ENCODE peak calls at places on chromosomes 4 and X, in five cellular contexts. J is PC-3, Q is transverse colon, C is psoas muscle, F is tibial nerve. K is an unnamed sample.
A peak's percentile ranks its signal among the peaks of the same experiment; 100 is the strongest.

GRCh38 chr4:14196141-14196540 is 568.6 kb upstream of the BOD1L1 start:
- DNase-seq in F (no peak), J (peak; percentile 71), Q (no peak), C (peak; percentile 33), K (no peak)

GRCh38 chr4:173432430-173432829 is 33.5 kb upstream of the SCRG1 start:
- DNase-seq in J (no peak), C (no peak), Q (no peak), F (no peak), K (no peak)

GRCh38 chr4:85734446-85734845 is 259.5 kb downstream of the ARHGAP24 start:
- DNase-seq in Q (no peak), F (no peak), C (no peak), J (peak; percentile 14), K (no peak)

GRCh38 chr4:169311643-169312365 is 41.0 kb upstream of the SH3RF1 start:
- DNase-seq in Q (no peak), J (peak; percentile 53), F (no peak), C (no peak), K (no peak)

GRCh38 chr4:20299515-20299914 is 47.8 kb downstream of the SLIT2 start:
- DNase-seq in F (no peak), C (no peak), Q (no peak), J (peak; percentile 45), K (no peak)

GRCh38 chr4:147336252-147336651 is 144.6 kb upstream of the EDNRA start:
- DNase-seq in F (no peak), Q (no peak), C (no peak), J (no peak), K (no peak)

GRCh38 chr4:104015680-104016079 is 295.9 kb upstream of the TACR3 start:
- DNase-seq in J (peak; percentile 30), Q (no peak), F (no peak), C (no peak), K (no peak)

GRCh38 chrX:27598312-27598711 is 8.2 kb downstream of the DCAF8L2 start:
- DNase-seq in Q (peak; percentile 42), F (no peak), J (no peak), C (no peak), K (no peak)

GRCh38 chrX:53442322-53442631 is 8.1 kb upstream of the HSD17B10 start:
- DNase-seq in C (no peak), J (no peak), Q (no peak), F (no peak), K (no peak)

GRCh38 chr4:171186700-171187099 is 626.5 kb upstream of the GALNTL6 start:
- DNase-seq in C (no peak), Q (no peak), J (no peak), F (no peak), K (no peak)

GRCh38 chrX:134646671-134647070 is 11.6 kb downstream of the PLAC1 start:
- DNase-seq in J (no peak), F (no peak), Q (no peak), C (peak; percentile 14), K (no peak)

GRCh38 chrX:1465261-1466231 is 12.8 kb upstream of the ASMTL start:
- DNase-seq in F (no peak), J (no peak), Q (no peak), C (no peak), K (no peak)

GRCh38 chrX:148774276-148774675 is 273.9 kb downstream of the AFF2 start:
- DNase-seq in Q (no peak), J (no peak), F (no peak), C (no peak), K (no peak)

GRCh38 chr4:26162095-26162494 is 158.7 kb upstream of the RBPJ start:
- DNase-seq in C (no peak), J (no peak), F (no peak), Q (no peak), K (no peak)

GRCh38 chr4:184548651-184549341 is 74.4 kb upstream of the IRF2 start:
- DNase-seq in Q (peak; percentile 84), J (no peak), F (no peak), C (no peak), K (no peak)

GRCh38 chrX:136182394-136182793 is 35.1 kb downstream of the FHL1 start:
- DNase-seq in F (no peak), Q (no peak), C (no peak), J (no peak), K (no peak)
- H3K4me3 ChIP-seq in F (no peak overlapping the region), Q (no peak overlapping the region), C (no peak overlapping the region), J (no peak overlapping the region), K (no peak overlapping the region)

GRCh38 chr4:15337258-15337657 is 90.6 kb upstream of the C1QTNF7 start:
- DNase-seq in Q (no peak), J (no peak), F (no peak), C (no peak), K (no peak)

GRCh38 chr4:15336410-15337184 is 91.2 kb upstream of the C1QTNF7 start:
- DNase-seq in J (peak; percentile 16), C (no peak), Q (no peak), F (no peak), K (no peak)

GRCh38 chr4:15331930-15332329 is 95.9 kb upstream of the C1QTNF7 start:
- DNase-seq in J (no peak), F (no peak), C (no peak), Q (no peak), K (no peak)

GRCh38 chr4:15332377-15332776 is 95.5 kb upstream of the C1QTNF7 start:
- DNase-seq in Q (no peak), J (no peak), C (no peak), F (no peak), K (no peak)

DNA sequence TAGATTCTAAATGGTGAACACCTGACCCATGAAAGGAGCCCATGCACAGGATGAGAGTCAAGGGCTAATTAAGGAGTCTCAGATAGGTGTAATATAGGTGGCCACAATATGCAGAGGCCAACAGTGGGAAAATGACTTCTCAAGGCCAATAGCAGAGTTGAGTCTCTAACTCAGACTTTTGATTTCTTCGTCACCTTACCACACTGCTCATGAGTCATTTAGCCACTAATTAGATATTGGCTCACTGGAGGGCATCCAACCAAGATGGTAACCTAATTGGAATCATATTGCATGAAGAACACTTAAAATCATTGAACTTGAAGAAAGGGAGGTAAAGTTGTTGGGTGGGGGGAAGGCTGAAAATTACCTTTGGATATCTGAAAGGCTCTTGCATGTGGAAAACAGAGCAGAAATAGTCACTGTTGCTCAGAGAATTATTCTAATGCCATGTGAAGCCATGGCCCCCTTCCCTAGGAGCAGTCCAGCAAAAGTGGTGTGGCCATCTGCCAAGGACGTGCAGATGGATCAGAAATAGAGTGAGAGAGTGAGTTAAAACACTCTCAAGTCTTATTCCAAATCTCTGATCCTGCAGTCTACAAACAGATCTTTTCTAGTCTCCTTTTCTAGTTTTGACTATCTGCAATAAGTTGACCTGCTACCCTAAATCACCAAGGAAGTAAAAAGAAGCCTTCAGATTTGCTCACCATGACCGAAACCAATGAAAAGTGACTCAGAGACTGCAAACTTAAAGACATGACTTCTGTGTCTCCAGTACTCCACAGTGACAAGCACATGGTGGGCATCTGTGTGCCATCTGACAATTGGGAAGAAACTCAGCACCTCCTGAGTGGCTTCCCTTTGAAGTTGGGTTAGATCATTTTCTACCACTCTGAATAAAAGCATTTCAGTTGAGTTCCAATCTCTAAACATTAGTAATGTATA is 93.9 kb upstream of the C1QTNF7 start:
- DNase-seq in J (no peak), F (no peak), C (no peak), Q (no peak), K (no peak)
- H3K27ac ChIP-seq in J (no peak overlapping the region), F (no peak overlapping the region), C (no peak overlapping the region), Q (no peak overlapping the region), K (no peak overlapping the region)

GRCh38 chr4:123449780-123450179 is 53.2 kb downstream of the SPRY1 start:
- DNase-seq in F (no peak), C (no peak), Q (no peak), J (peak; percentile 91), K (no peak)

GRCh38 chr4:123449362-123449761 is 52.8 kb downstream of the SPRY1 start:
- DNase-seq in F (no peak), C (no peak), J (no peak), Q (no peak), K (no peak)

GRCh38 chr4:123444298-123444731 is 47.7 kb downstream of the SPRY1 start:
- DNase-seq in J (no peak), C (no peak), F (no peak), Q (peak; percentile 55), K (no peak)

GRCh38 chr4:123443401-123444297 is 47.1 kb downstream of the SPRY1 start:
- DNase-seq in C (no peak), J (no peak), Q (peak; percentile 19), F (no peak), K (no peak)

DNA sequence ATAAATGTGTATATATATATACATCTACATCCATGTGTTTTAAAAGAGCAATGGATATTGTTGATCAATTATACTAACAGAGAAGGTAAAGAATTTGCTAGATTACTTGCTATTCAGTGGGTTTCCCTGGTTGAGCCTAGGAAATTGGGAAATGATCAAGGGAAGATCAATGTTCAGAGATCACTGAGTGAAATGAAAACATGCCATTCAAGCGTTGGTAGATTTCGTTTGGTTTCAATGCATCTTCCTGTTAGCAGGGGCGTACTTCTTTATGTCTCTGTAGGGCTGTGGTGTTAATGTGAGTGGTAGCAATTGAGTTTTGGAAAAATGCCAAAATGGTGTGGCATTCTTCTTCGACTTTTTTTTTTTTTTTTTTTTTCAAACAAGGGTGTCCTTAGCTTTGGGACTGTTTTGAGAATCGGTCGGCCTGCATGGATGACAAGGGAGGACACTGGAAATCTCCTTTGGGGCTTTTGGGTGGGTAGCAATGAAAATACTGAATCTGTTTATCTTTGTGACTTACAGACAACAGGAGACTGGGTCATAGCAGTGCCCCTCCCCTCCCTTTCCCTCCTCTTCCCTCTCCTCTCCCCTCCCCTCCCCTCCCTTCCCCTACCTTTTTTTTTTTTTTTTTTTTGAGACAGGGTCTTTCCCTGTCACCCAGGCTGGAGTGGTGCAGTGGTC is 50.3 kb downstream of the SPRY1 start:
- DNase-seq in C (no peak), F (no peak), Q (no peak), J (no peak), K (no peak)
- H3K4me1 ChIP-seq in C (peaks cover 7% of the 10 kb centered on the region), F (peaks cover 10% of the 10 kb centered on the region), Q (peaks cover 22% of the 10 kb centered on the region), J (peaks cover 25% of the 10 kb centered on the region), K (no peaks in the 10 kb centered on the region)

GRCh38 chr4:114600672-114601071 is 2.1 kb downstream of the UGT8 start:
- DNase-seq in C (no peak), F (no peak), J (no peak), Q (no peak), K (no peak)

GRCh38 chr4:114597410-114598115 is 1.0 kb upstream of the UGT8 start:
- DNase-seq in C (no peak), J (peak; percentile 3), Q (peak; percentile 15), F (no peak), K (no peak)

GRCh38 chr4:114600066-114600552 is 1.5 kb downstream of the UGT8 start:
- DNase-seq in J (peak; percentile 9), C (no peak), Q (no peak), F (no peak), K (no peak)

GRCh38 chr4:114598191-114599121 is at the start of gene UGT8:
- DNase-seq in C (peak; percentile 17), F (peak; percentile 16), Q (peak; percentile 90), J (peak; percentile 34), K (no peak)

GRCh38 chr4:114599231-114600065 is 841 bp downstream of the UGT8 start:
- DNase-seq in Q (peak; percentile 71), J (no peak), C (no peak), F (no peak), K (no peak)
- H3K4me3 ChIP-seq in Q (peak overlapping the region; percentile 53), J (peak overlapping the region; percentile 68), C (peak overlapping the region; percentile 62), F (peak overlapping the region; percentile 59), K (peak overlapping the region; percentile 21)